ENCODE peak calls at places on chromosomes 1 and 21, in seven cellular contexts. O, L, T, B, Y, E and W are unnamed samples.
A peak's percentile ranks its signal among the peaks of the same experiment; 100 is the strongest.

GRCh38 chr1:225425211-225425786 is 2.5 kb downstream of the LBR start:
- DNase-seq in O (peak; percentile 68), B (no peak), E (no peak), T (no peak), Y (no peak), L (no peak), W (no peak)

GRCh38 chr1:85297855-85298629 is 21.6 kb upstream of the BCL10 start:
- DNase-seq in B (peak; percentile 43), O (peak; percentile 99), E (no peak), T (no peak), Y (peak; percentile 60), L (no peak), W (peak; percentile 99)

GRCh38 chr1:7386226-7387052 is 384.7 kb upstream of the VAMP3 start:
- DNase-seq in Y (no peak), E (no peak), L (no peak), B (no peak), O (peak; percentile 82), T (no peak), W (peak; percentile 15)

GRCh38 chr1:95640746-95641145 is 406.7 kb downstream of the RWDD3 start:
- DNase-seq in O (no peak), L (no peak), B (no peak), T (no peak), Y (peak; percentile 34), E (no peak), W (no peak)

GRCh38 chr1:99544328-99544727 is 101.6 kb upstream of the PALMD start:
- DNase-seq in B (no peak), Y (no peak), O (peak; percentile 67), T (no peak), E (no peak), L (no peak), W (peak; percentile 16)

GRCh38 chr1:37448691-37449417 is 25.5 kb upstream of the ZC3H12A start:
- DNase-seq in B (no peak), T (no peak), L (no peak), E (no peak), Y (no peak), O (no peak), W (no peak)

GRCh38 chr21:45525153-45525909 is 16.9 kb downstream of the SLC19A1 start:
- DNase-seq in T (no peak), Y (no peak), O (no peak), E (no peak), B (no peak), L (no peak), W (no peak)

GRCh38 chr1:227944931-227945890 is 2.5 kb downstream of the WNT9A start:
- DNase-seq in Y (no peak), L (peak; percentile 17), B (no peak), O (no peak), T (no peak), E (no peak), W (no peak)

GRCh38 chr1:62076286-62076685 is 118.4 kb upstream of the L1TD1 start:
- DNase-seq in B (no peak), T (peak; percentile 22), E (no peak), Y (no peak), L (no peak), O (peak; percentile 84), W (peak; percentile 84)

GRCh38 chr1:205144751-205145150 is 23.0 kb upstream of the RBBP5 start:
- DNase-seq in L (no peak), Y (no peak), B (no peak), T (no peak), O (peak; percentile 76), E (no peak), W (peak; percentile 52)

GRCh38 chr1:234170622-234171021 is 202.6 kb upstream of the COA6 start:
- DNase-seq in L (no peak), B (no peak), O (no peak), Y (no peak), E (no peak), T (no peak), W (no peak)

GRCh38 chr1:161258439-161259386 is at the start of gene PCP4L1:
- DNase-seq in T (no peak), L (peak; percentile 36), B (no peak), E (peak; percentile 98), O (peak; percentile 58), Y (no peak), W (peak; percentile 13)

GRCh38 chr1:248847956-248848561 is 10.0 kb downstream of the ZNF672 start:
- DNase-seq in B (no peak), O (no peak), E (peak; percentile 63), T (no peak), Y (no peak), L (no peak), W (no peak)

GRCh38 chr1:178267646-178268094 is 173.8 kb downstream of the RASAL2 start:
- DNase-seq in T (no peak), O (peak; percentile 62), B (no peak), E (peak; percentile 86), Y (no peak), L (no peak), W (no peak)

DNA sequence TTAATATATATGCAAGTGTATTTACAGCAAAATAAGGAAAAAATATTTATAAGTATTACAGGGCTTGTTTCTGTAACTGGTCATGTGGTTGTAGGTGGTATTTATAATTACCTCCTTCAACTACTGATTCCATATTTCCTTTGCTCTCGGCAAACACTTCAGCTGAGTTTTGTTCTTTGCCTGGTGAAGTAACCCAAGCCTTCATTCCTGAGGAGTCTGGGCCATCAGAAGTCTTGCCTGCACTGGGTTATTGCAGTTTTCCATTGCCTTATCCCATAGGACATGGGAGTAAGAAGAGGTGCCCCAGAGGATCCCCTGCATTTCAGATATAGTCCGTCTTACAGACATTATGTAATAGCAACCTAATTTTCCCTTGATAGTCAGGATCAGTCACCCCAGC is 23.8 kb downstream of the MARK1 start:
- DNase-seq in T (no peak), L (no peak), B (no peak), O (no peak), E (no peak), Y (no peak), W (no peak)
- TF ChIP-seq CTCF in T (no peak), L (no peak), B (no peak), O (no peak), E (no peak), Y (no peak), W (no peak)

GRCh38 chr1:52636701-52637695 is 4.0 kb downstream of the SHISAL2A start:
- DNase-seq in T (no peak), E (no peak), Y (no peak), O (no peak), L (no peak), B (no peak), W (no peak)

GRCh38 chr1:52635321-52636089 is 2.5 kb downstream of the SHISAL2A start:
- DNase-seq in B (no peak), L (no peak), Y (no peak), T (no peak), E (no peak), O (no peak), W (no peak)

GRCh38 chr1:52641307-52641706 is 8.3 kb downstream of the SHISAL2A start:
- DNase-seq in L (no peak), T (no peak), B (no peak), E (no peak), O (no peak), Y (no peak), W (no peak)

GRCh38 chr1:52634111-52634510 is 1.1 kb downstream of the SHISAL2A start:
- DNase-seq in O (no peak), E (no peak), L (no peak), T (no peak), B (no peak), Y (no peak), W (no peak)

DNA sequence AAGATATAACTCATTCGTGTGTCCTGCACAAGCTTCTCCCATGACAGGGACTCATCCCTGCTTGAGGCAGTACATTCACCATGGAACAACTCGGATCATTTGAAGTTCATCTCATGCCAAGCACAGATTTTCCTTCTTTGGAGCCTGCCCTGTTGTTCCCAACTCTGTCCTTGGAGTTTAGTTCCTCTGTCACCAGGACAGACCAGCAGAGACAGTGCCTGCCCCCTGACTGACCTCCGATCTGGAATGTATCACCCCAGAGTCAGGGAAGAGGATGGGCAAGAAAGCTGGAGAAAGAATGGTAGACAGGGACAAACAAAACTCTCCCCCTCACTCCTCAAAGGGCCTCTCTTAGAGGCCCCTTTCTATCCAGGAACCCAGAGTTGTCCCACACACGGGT is 5.0 kb downstream of the SHISAL2A start:
- DNase-seq in E (no peak), O (no peak), T (no peak), Y (no peak), L (no peak), B (no peak), W (no peak)
- H3K4me3 ChIP-seq in E (no peak overlapping the region), O (no peak overlapping the region), T (no peak overlapping the region), Y (no peak overlapping the region), L (no peak overlapping the region), B (no peak overlapping the region), W (no peak overlapping the region)

DNA sequence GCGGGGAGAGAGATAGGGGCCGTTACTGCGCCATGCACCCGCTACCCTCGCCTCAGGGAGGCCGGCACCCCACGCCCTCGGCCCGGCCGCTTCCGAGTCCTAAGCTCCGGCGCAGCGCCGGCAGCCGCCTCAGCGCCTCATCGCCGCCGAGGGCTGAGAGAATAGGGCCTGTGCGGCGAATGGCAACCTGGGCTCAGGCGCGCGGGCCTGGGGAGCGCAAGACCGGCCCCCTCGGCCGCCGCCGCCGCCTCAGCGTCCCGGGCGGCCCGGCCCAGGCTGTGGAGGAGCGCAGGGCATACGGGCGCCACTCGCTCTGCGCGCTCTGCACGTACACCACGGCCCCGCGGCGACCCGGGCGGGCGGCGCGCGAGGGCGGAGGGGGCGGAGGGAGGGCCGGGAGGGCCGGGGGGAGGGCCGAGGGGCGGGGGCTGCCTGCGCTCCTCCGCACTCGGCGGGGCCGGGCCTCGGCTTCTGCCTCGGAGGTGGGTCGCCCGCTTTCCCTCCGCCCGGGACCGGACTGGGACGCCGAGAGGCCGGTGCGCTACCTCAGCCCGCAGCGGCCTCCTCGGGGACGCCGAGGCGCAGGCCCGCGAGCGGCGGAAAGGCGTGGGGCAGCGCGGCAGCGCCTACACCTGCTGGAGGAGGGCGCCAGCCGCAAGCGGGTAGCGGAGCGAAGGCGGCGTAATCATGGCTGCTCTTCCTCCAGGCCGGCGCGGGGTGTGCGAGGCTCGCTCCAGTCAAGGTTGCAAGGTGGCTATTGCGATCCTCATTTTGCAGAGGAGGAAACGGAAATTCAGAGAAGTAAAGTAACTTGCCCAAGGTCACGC is at the start of gene EGLN1:
- DNase-seq in L (peak; percentile 58), B (peak; percentile 21), T (peak; percentile 95), Y (peak; percentile 64), O (peak; percentile 88), E (peak; percentile 81), W (peak; percentile 69)
- TF ChIP-seq CTCF in L (peak; percentile 23), B (peak; percentile 7), T (peak; percentile 74), Y (peak; percentile 49), O (peak; percentile 20), E (peak; percentile 50), W (peak; percentile 20)

DNA sequence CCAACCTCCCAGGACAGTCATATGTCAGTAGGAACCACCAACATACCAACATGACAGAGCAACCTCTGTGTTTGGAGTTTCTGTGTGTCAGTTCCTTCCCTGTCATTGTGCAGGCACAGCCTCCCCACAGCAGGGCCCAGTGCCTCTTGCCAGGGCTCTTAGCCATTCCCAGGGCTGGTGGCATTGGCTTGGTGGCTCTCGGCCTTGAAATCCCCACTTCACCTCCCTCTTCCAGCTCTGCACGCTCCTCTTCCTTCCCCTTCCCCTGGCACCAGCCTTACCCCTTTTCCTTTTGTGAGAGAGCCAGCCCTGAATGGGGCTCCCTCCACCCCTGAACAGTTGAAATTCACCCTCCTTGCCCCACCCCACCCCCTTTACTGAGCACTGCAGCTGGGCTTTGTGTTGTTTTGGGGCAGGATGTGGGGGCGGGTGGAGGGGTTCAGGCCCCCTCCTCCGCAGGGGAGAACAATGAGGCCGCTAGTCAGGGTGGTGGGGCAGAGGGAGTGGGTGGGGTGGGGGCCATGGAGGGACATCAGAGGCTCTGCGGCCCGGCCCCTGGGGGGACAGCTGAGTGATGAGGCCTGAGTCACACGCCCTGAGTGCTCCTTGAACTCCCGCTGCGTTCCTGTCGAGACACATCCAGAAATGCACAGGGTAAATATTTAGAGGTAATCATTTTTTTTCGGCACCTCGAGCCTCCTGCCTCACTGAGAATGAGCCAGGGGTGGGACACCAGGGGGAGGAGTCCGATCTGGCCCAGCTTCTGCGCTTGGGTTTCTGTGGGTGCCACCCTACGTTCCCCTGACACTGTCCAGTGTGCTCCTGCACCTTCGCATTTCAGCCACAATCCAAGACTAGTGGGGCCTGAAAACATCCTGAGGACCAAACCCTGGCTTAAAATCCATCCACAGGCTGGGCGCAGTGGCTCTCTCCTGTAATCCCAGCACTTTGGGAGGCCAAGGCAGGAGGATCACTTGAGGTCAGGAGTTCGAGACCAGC is 28.6 kb downstream of the LGR6 start:
- DNase-seq in O (no peak), Y (no peak), E (no peak), B (no peak), T (no peak), L (no peak), W (no peak)
- H3K4me3 ChIP-seq in O (no peak overlapping the region), Y (no peak overlapping the region), E (no peak overlapping the region), B (peak overlapping the region; percentile 48), T (no peak overlapping the region), L (no peak overlapping the region), W (no peak overlapping the region)